ENCODE peak calls at places on chromosomes 2 and 18, in nine cellular contexts. Z is right lobe of liver, S is fibroblast of lung, Y is ovary, R is IMR-90, B is psoas muscle, H is GM12878, C is GM23338, U is upper lobe of left lung. P is an unnamed sample. For H3K4me1 and H3K27me3, the result is how much of the 10 kb centered on the place peaks cover.

GRCh38 chr2:162509288-162509968 is 165.5 kb downstream of the GCA start:
- DNase-seq in Z (no peak), S (no peak), Y (no peak), R (no peak), B (no peak), H (no peak), C (no peak), U (no peak), P (no peak)

GRCh38 chr2:18930977-18931376 is 341.6 kb upstream of the NT5C1B start:
- DNase-seq in Z (no peak), S (peak), Y (no peak), R (peak), B (no peak), H (no peak), C (no peak), U (no peak), P (no peak)

GRCh38 chr2:3633089-3633981 is 24.7 kb upstream of the ALLC start:
- DNase-seq in Z (no peak), S (peak), Y (peak), R (peak), B (peak), H (no peak), C (no peak), U (peak), P (peak)

GRCh38 chr18:79591040-79591308 is 88.6 kb upstream of the CTDP1 start:
- DNase-seq in Z (no peak), S (no peak), Y (no peak), R (no peak), B (no peak), H (no peak), C (no peak), U (no peak), P (no peak)

GRCh38 chr2:171436307-171436706 is 2.3 kb downstream of the DCAF17 start:
- DNase-seq in Z (no peak), S (peak), Y (no peak), R (peak), B (no peak), H (no peak), C (no peak), U (no peak), P (no peak)

GRCh38 chr2:204681412-204681811 is 136.1 kb downstream of the PARD3B start:
- DNase-seq in Z (no peak), S (no peak), Y (no peak), R (peak), B (no peak), H (no peak), C (no peak), U (no peak), P (no peak)

GRCh38 chr18:48841381-48842258 is 109.1 kb downstream of the SMAD7 start:
- DNase-seq in Z (peak), S (peak), Y (no peak), R (peak), B (peak), H (no peak), C (no peak), U (peak), P (no peak)

GRCh38 chr2:223314831-223315230 is 262.8 kb downstream of the KCNE4 start:
- DNase-seq in Z (no peak), S (no peak), Y (no peak), R (peak), B (no peak), H (no peak), C (no peak), U (no peak), P (no peak)

GRCh38 chr18:10519999-10520935 is 5.6 kb upstream of the NAPG start:
- DNase-seq in Z (peak), S (peak), Y (peak), R (peak), B (peak), H (peak), C (peak), U (peak), P (peak)

GRCh38 chr2:116810071-116810470 is 1004.4 kb upstream of the DDX18 start:
- DNase-seq in Z (no peak), S (peak), Y (no peak), R (no peak), B (no peak), H (no peak), C (no peak), U (no peak), P (no peak)

GRCh38 chr2:137566387-137566786 is 397.9 kb upstream of the HNMT start:
- DNase-seq in Z (no peak), S (no peak), Y (no peak), R (no peak), B (no peak), H (no peak), C (no peak), U (no peak), P (no peak)
- H3K4me1 ChIP-seq in Z (under half), S (under half), Y (under half), R (under half), B (under half), H (under half), C (under half), U (under half), P (under half)

GRCh38 chr2:27262379-27263286 is at the start of gene SLC30A3:
- DNase-seq in Z (peak), S (peak), Y (peak), R (no peak), B (peak), H (no peak), C (peak), U (peak), P (peak)
- H3K27me3 ChIP-seq in Z (under half), S (half or more), Y (under half), R (half or more), B (half or more), H (under half), C (half or more), U (under half), P (under half)

DNA sequence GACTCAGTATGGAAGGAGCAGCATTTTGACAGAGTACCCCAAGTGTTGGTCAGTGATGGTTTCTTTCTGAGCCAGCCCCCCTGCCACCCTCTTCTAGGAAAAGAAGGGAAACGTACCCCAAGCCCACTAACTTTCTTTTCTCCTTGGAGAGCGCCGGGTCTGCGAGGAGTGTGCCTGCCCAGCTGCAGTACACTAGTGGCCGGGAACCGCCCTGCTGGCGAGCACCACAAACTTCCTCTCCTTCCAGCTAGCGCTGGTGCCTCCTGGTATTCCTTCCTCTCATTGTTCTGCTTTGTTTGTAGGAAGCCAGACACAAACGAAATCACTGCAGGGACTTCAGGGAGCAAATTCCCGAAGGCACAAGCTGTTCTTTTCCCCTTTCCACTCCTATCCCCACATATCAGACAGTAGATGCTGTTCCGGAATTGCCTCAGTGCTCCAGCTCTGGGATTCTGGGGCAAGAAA is 1.8 kb downstream of the CCDC85A start:
- DNase-seq in Z (no peak), S (no peak), Y (no peak), R (no peak), B (peak), H (no peak), C (peak), U (peak), P (no peak)
- H3K4me3 ChIP-seq in Z (peak), S (peak), Y (peak), R (no peak), B (peak), H (no peak), C (peak), U (peak), P (no peak)

GRCh38 chr2:68390600-68390999 is 25.5 kb downstream of the PLEK start:
- DNase-seq in Z (no peak), S (no peak), Y (no peak), R (no peak), B (no peak), H (no peak), C (no peak), U (no peak), P (peak)

GRCh38 chr2:68387408-68388350 is 22.6 kb downstream of the PLEK start:
- DNase-seq in Z (no peak), S (no peak), Y (no peak), R (no peak), B (no peak), H (peak), C (no peak), U (no peak), P (no peak)

GRCh38 chr2:68390114-68390513 is 25.0 kb downstream of the PLEK start:
- DNase-seq in Z (no peak), S (no peak), Y (no peak), R (no peak), B (no peak), H (no peak), C (no peak), U (no peak), P (no peak)

GRCh38 chr2:68388358-68388757 is 23.3 kb downstream of the PLEK start:
- DNase-seq in Z (no peak), S (no peak), Y (no peak), R (no peak), B (no peak), H (peak), C (no peak), U (no peak), P (no peak)

DNA sequence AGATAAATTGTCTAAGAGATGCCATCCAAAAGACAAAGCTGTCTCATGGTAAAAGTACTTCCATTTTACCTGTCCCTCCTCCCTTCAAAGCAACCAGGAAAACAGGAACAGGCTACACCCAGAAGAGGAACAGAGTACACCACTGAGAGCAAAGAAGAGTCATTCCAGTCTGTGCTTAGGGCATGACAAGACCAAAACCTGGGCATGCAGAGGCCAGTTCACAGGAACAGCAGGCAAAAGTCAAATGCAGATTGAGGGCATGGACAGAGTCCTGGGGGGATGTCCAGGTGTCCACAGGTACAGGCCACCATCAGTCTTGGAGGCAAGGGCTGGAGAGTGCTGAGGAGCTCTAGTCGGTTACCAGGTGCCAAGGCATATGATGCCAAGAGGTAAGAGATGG is 23.7 kb downstream of the PLEK start:
- DNase-seq in Z (no peak), S (no peak), Y (no peak), R (no peak), B (no peak), H (no peak), C (no peak), U (no peak), P (no peak)
- H3K4me1 ChIP-seq in Z (under half), S (under half), Y (under half), R (under half), B (under half), H (half or more), C (under half), U (under half), P (under half)

DNA sequence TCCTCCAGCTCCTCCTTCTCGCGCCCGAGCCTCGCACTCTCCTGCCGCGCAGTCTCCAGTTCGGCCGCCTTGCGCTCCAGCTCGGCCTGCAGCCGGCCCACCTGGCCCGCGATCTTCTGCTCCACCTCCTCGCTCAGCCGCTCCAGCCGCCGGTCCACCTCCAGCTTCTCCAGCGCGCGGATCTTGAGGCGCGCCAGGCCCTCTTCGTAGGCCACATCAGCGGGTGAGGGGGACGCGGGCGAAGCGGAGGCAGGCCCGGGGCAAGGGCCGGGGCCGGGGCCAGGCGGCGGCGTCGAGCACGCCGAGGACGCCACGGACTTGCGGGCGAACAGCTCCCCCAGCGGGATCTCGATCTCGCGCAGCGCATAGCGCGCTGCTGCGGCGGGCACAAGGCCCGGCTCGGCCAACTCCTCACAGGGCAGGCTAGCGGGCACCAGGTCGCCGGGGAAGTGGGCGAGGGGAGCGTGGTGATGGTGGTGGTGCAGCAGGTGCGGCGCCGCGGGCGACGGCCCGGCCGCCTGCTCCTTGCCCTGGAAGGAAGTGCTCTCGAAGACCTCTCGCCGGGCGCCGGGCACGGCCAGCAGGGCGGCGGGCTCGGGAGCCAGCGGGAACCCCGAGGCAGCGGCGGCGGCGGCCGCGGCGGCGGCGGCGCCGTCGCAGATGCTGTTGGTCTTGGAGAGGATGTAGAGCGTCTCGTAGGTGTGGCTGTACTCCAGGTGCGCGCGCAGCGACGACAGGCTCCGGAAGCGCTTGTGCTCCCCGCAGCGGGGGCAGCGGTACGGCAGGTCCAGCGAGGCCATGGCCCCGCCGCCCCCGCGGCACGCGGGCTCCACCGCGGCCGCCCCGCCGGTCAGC is 15.2 kb downstream of the FBXO41 start:
- DNase-seq in Z (peak), S (peak), Y (no peak), R (peak), B (peak), H (no peak), C (peak), U (peak), P (no peak)
- H3K27me3 ChIP-seq in Z (under half), S (under half), Y (under half), R (under half), B (half or more), H (under half), C (under half), U (under half), P (under half)

GRCh38 chr2:219003267-219003634 is 10.0 kb upstream of the CRYBA2 start:
- DNase-seq in Z (no peak), S (no peak), Y (no peak), R (no peak), B (no peak), H (no peak), C (no peak), U (no peak), P (no peak)
- H3K4me3 ChIP-seq in Z (peak), S (no peak), Y (no peak), R (no peak), B (peak), H (no peak), C (peak), U (peak), P (no peak)

P was measured in HAP-1.